ENCODE peak calls at places on chromosomes 4 and X, in eight cellular contexts. S is Peyer's patch, Z is GM23248, U is KBM-7, V is fibroblast of villous mesenchyme, E is Caco-2, H is gastrocnemius medialis, N is RWPE1. D is an unnamed sample.

GRCh38 chr4:40548256-40548655 is 81.4 kb downstream of the RBM47 start:
- DNase-seq in N (no peak), V (no peak), E (no peak), U (no peak), Z (peak), H (no peak), S (no peak), D (no peak)

GRCh38 chrX:101265869-101266428 is 25.2 kb downstream of the TAF7L start:
- DNase-seq in E (no peak), N (no peak), Z (peak), H (no peak), V (peak), U (no peak), S (no peak), D (no peak)

GRCh38 chr4:154911097-154911496 is 130.0 kb downstream of the RBM46 start:
- DNase-seq in U (no peak), N (no peak), S (no peak), H (no peak), E (peak), Z (peak), V (peak), D (no peak)

GRCh38 chr4:64538219-64538618 is 129.0 kb upstream of the TECRL start:
- DNase-seq in V (no peak), Z (no peak), N (no peak), E (peak), S (no peak), H (no peak), U (peak), D (no peak)

GRCh38 chr4:151690164-151690856 is 70.5 kb downstream of the GATB start:
- DNase-seq in S (no peak), V (peak), N (no peak), U (no peak), Z (peak), E (no peak), H (no peak), D (no peak)

GRCh38 chrX:9873360-9873759 is 87.1 kb downstream of the SHROOM2 start:
- DNase-seq in S (no peak), U (no peak), Z (no peak), E (no peak), V (no peak), H (no peak), N (no peak), D (no peak)

GRCh38 chr4:105440890-105441289 is 33.0 kb downstream of the PPA2 start:
- DNase-seq in V (no peak), H (no peak), Z (peak), N (no peak), S (no peak), U (no peak), E (no peak), D (no peak)

GRCh38 chr4:4780634-4781287 is 78.7 kb upstream of the MSX1 start:
- DNase-seq in V (peak), U (no peak), H (no peak), N (peak), E (no peak), Z (peak), S (no peak), D (no peak)

GRCh38 chr4:102759835-102760644 is 728 bp downstream of the MANBA start:
- DNase-seq in E (peak), H (peak), V (peak), U (peak), S (peak), N (peak), Z (peak), D (no peak)

GRCh38 chr4:69727924-69728323 is 32.5 kb downstream of the SULT1B1 start:
- DNase-seq in H (no peak), U (no peak), E (no peak), N (no peak), S (no peak), V (no peak), Z (no peak), D (no peak)

GRCh38 chr4:126778348-126778747 is 854.4 kb upstream of the INTU start:
- DNase-seq in Z (peak), E (no peak), V (peak), U (no peak), S (no peak), N (peak), H (no peak), D (no peak)

GRCh38 chr4:185343726-185344581 is 51.8 kb downstream of the LRP2BP start:
- DNase-seq in N (no peak), E (no peak), U (peak), Z (peak), S (no peak), V (peak), H (no peak), D (no peak)

GRCh38 chr4:26067035-26067434 is 153.0 kb downstream of the SMIM20 start:
- DNase-seq in N (peak), V (no peak), Z (no peak), H (no peak), U (no peak), S (no peak), E (no peak), D (no peak)

GRCh38 chr4:161936625-161937133 is 227.1 kb downstream of the FSTL5 start:
- DNase-seq in U (no peak), Z (peak), H (no peak), V (peak), S (no peak), N (peak), E (no peak), D (no peak)

GRCh38 chrX:103817502-103817901 is 14.6 kb downstream of the RAB9B start:
- DNase-seq in V (peak), Z (peak), S (no peak), N (peak), U (peak), H (no peak), E (peak), D (no peak)

GRCh38 chr4:2482693-2483092 is 13.8 kb downstream of the RNF4 start:
- DNase-seq in H (peak), Z (peak), U (no peak), S (no peak), V (peak), E (no peak), N (no peak), D (peak)

GRCh38 chr4:152258804-152259708 is 276.8 kb downstream of the FBXW7 start:
- DNase-seq in S (no peak), Z (peak), U (peak), V (peak), N (peak), E (no peak), H (no peak), D (no peak)

GRCh38 chrX:154519389-154519788 is 3.4 kb upstream of the FAM3A start:
- DNase-seq in V (no peak), N (no peak), Z (no peak), H (no peak), U (no peak), E (no peak), S (no peak), D (no peak)

GRCh38 chrX:9995855-9996339 is 28.7 kb downstream of the CLDN34 start:
- DNase-seq in Z (peak), N (peak), V (peak), S (peak), H (peak), E (peak), U (peak), D (peak)

GRCh38 chrX:130083656-130084382 is 26.5 kb downstream of the ELF4 start:
- DNase-seq in H (no peak), V (no peak), U (peak), E (no peak), S (peak), N (no peak), Z (no peak), D (no peak)

GRCh38 chr4:149218672-149219071 is 597.0 kb downstream of the IQCM start:
- DNase-seq in S (no peak), V (no peak), U (no peak), E (no peak), H (no peak), Z (no peak), N (no peak), D (no peak)

GRCh38 chr4:8641256-8641655 is 48.7 kb downstream of the CPZ start:
- DNase-seq in V (no peak), N (no peak), Z (no peak), E (no peak), H (no peak), S (peak), U (no peak), D (no peak)

GRCh38 chrX:17655232-17656034 is 81.9 kb upstream of the SCML1 start:
- DNase-seq in Z (peak), N (no peak), H (no peak), E (no peak), U (no peak), S (no peak), V (peak), D (no peak)

GRCh38 chrX:45142185-45142584 is 58.5 kb downstream of the DIPK2B start:
- DNase-seq in S (no peak), N (no peak), V (no peak), H (no peak), U (no peak), Z (no peak), E (no peak), D (no peak)

GRCh38 chr4:17475481-17475880 is 36.4 kb downstream of the QDPR start:
- DNase-seq in Z (peak), S (no peak), N (no peak), U (no peak), H (no peak), E (no peak), V (peak), D (no peak)

GRCh38 chr4:145130788-145131398 is 32.8 kb downstream of the ABCE1 start:
- DNase-seq in H (no peak), U (peak), N (peak), E (no peak), S (no peak), V (peak), Z (peak), D (no peak)

GRCh38 chrX:134396174-134396573 is 63.8 kb upstream of the HPRT1 start:
- DNase-seq in Z (peak), S (no peak), H (no peak), N (peak), E (no peak), U (peak), V (peak), D (no peak)

GRCh38 chrX:11908371-11908770 is 150.3 kb downstream of the MSL3 start:
- DNase-seq in N (peak), E (peak), V (peak), H (no peak), S (no peak), U (peak), Z (peak), D (no peak)

GRCh38 chr4:38242822-38243384 is 282.7 kb downstream of the PTTG2 start:
- DNase-seq in S (no peak), V (no peak), Z (no peak), U (no peak), H (no peak), N (no peak), E (no peak), D (no peak)

GRCh38 chrX:66731398-66731797 is 92.5 kb upstream of the EDA2R start:
- DNase-seq in N (no peak), S (no peak), H (no peak), Z (peak), U (peak), V (peak), E (peak), D (no peak)

GRCh38 chr4:110480741-110481271 is 4.9 kb downstream of the ENPEP start:
- DNase-seq in N (no peak), Z (no peak), H (no peak), U (no peak), V (no peak), E (no peak), S (no peak), D (no peak)

GRCh38 chr4:152443859-152444258 is 92.0 kb downstream of the FBXW7 start:
- DNase-seq in E (no peak), N (no peak), S (no peak), U (no peak), V (no peak), H (no peak), Z (no peak), D (no peak)

GRCh38 chrX:41824551-41824950 is 98.8 kb downstream of the CASK start:
- DNase-seq in S (peak), H (no peak), N (no peak), E (peak), U (no peak), V (peak), Z (peak), D (no peak)

GRCh38 chr4:73704314-73705055 is 35.9 kb upstream of the CXCL8 start:
- DNase-seq in Z (peak), V (peak), S (peak), N (peak), H (peak), E (peak), U (peak), D (peak)

GRCh38 chr4:54063224-54063623 is 1.2 kb downstream of the CHIC2 start:
- DNase-seq in E (no peak), H (no peak), Z (peak), V (peak), N (no peak), S (no peak), U (peak), D (no peak)

GRCh38 chr4:145417348-145418130 is 64.1 kb upstream of the SMAD1 start:
- DNase-seq in S (no peak), E (no peak), V (no peak), Z (no peak), H (no peak), N (no peak), U (no peak), D (no peak)

D was measured in psoas muscle.